ENCODE peak calls at places on chromosome 21, in five cellular contexts. T is CD8-positive, alpha-beta memory T cell; Y is psoas muscle; O is ovary; C is foreskin fibroblast. D is an unnamed sample.

GRCh38 chr21:31201548-31201947 is 142.5 kb downstream of the TIAM1 start:
- DNase-seq in T (no peak), Y (no peak), O (no peak), C (peak), D (no peak)

GRCh38 chr21:31347435-31348032 is 3.5 kb upstream of the TIAM1 start:
- DNase-seq in T (no peak), Y (no peak), O (no peak), C (peak), D (peak)

GRCh38 chr21:21045538-21045937 is 47.3 kb downstream of the NCAM2 start:
- DNase-seq in T (no peak), Y (no peak), O (no peak), C (peak), D (no peak)

GRCh38 chr21:26177187-26177586 is 6.6 kb upstream of the APP start:
- DNase-seq in T (no peak), Y (no peak), O (no peak), C (peak), D (no peak)

GRCh38 chr21:30695956-30696355 is 22.6 kb downstream of the KRTAP21-3 start:
- DNase-seq in T (no peak), Y (no peak), O (no peak), C (no peak), D (no peak)

GRCh38 chr21:29196664-29197052 is 66.2 kb downstream of the MAP3K7CL start:
- DNase-seq in T (no peak), Y (no peak), O (no peak), C (no peak), D (no peak)

GRCh38 chr21:25079053-25079452 is 528.2 kb downstream of the MRPL39 start:
- DNase-seq in T (no peak), Y (no peak), O (no peak), C (no peak), D (no peak)

GRCh38 chr21:16264314-16264713 is 534.5 kb downstream of the USP25 start:
- DNase-seq in T (no peak), Y (no peak), O (no peak), C (no peak), D (no peak)

GRCh38 chr21:25396135-25396711 is 211.1 kb downstream of the MRPL39 start:
- DNase-seq in T (no peak), Y (no peak), O (no peak), C (no peak), D (no peak)

GRCh38 chr21:31420988-31421387 is 76.9 kb upstream of the TIAM1 start:
- DNase-seq in T (no peak), Y (no peak), O (no peak), C (no peak), D (no peak)

GRCh38 chr21:41171210-41171609 is 3.2 kb downstream of the BACE2 start:
- DNase-seq in T (no peak), Y (no peak), O (no peak), C (no peak), D (no peak)

GRCh38 chr21:26758083-26758861 is 86.9 kb downstream of the ADAMTS1 start:
- DNase-seq in T (no peak), Y (no peak), O (no peak), C (no peak), D (no peak)

GRCh38 chr21:35390013-35390776 is 341.1 kb upstream of the RUNX1 start:
- DNase-seq in T (no peak), Y (no peak), O (no peak), C (peak), D (no peak)

GRCh38 chr21:29295066-29295650 is 3.6 kb upstream of the BACH1 start:
- DNase-seq in T (no peak), Y (no peak), O (no peak), C (no peak), D (no peak)

GRCh38 chr21:42503711-42504110 is 7.7 kb upstream of the RSPH1 start:
- DNase-seq in T (no peak), Y (no peak), O (no peak), C (no peak), D (no peak)
- H3K4me3 ChIP-seq in T (no peak), Y (no peak), O (no peak), C (no peak), D (no peak)

GRCh38 chr21:36502365-36502764 is 22.4 kb upstream of the CLDN14 start:
- DNase-seq in T (no peak), Y (no peak), O (no peak), C (no peak), D (no peak)
- H3K4me3 ChIP-seq in T (no peak), Y (no peak), O (no peak), C (no peak), D (no peak)

GRCh38 chr21:38912789-38913119 is 107.0 kb downstream of the ETS2 start:
- DNase-seq in T (no peak), Y (no peak), O (no peak), C (no peak), D (no peak)
- H3K4me3 ChIP-seq in T (no peak), Y (peak), O (peak), C (no peak), D (no peak)

GRCh38 chr21:45453308-45453950 is 48.5 kb downstream of the COL18A1 start:
- DNase-seq in T (no peak), Y (peak), O (no peak), C (no peak), D (no peak)

GRCh38 chr21:45455321-45456013 is 50.5 kb downstream of the COL18A1 start:
- DNase-seq in T (no peak), Y (peak), O (no peak), C (peak), D (no peak)

GRCh38 chr21:45456014-45456835 is 51.3 kb downstream of the COL18A1 start:
- DNase-seq in T (no peak), Y (peak), O (no peak), C (no peak), D (no peak)

GRCh38 chr21:45454081-45454923 is 49.3 kb downstream of the COL18A1 start:
- DNase-seq in T (no peak), Y (peak), O (no peak), C (peak), D (no peak)

GRCh38 chr21:45454924-45455315 is 50.0 kb downstream of the COL18A1 start:
- DNase-seq in T (no peak), Y (peak), O (no peak), C (no peak), D (no peak)
- H3K4me3 ChIP-seq in T (no peak), Y (no peak), O (peak), C (no peak), D (no peak)

D was measured in HAP-1.